ENCODE peak calls at places on chromosomes 7 and 10, in four cellular contexts. E is IMR-90, N is trophoblast cell, T is mesendoderm. Y is an unnamed sample.

GRCh38 chr10:82591421-82591820 is 716.4 kb downstream of the NRG3 start:
- DNase-seq in E (no peak), N (no peak), T (no peak), Y (no peak)

GRCh38 chr10:132615346-132616169 is 78.0 kb downstream of the INPP5A start:
- DNase-seq in E (no peak), N (no peak), T (no peak), Y (no peak)

GRCh38 chr7:25876092-25876491 is 275.9 kb upstream of the NFE2L3 start:
- DNase-seq in E (no peak), N (no peak), T (no peak), Y (no peak)

GRCh38 chr7:150568714-150569113 is 1.5 kb downstream of the GIMAP4 start:
- DNase-seq in E (no peak), N (no peak), T (no peak), Y (no peak)

GRCh38 chr10:27564381-27564780 is 60.3 kb downstream of the RAB18 start:
- DNase-seq in E (no peak), N (no peak), T (no peak), Y (no peak)

GRCh38 chr7:30799206-30799975 is 28.2 kb downstream of the MINDY4 start:
- DNase-seq in E (peak; percentile 93), N (no peak), T (peak; percentile 60), Y (no peak)

GRCh38 chr7:35727571-35727970 is 32.6 kb upstream of the HERPUD2 start:
- DNase-seq in E (no peak), N (no peak), T (no peak), Y (no peak)

GRCh38 chr7:142927085-142927745 is 6.3 kb downstream of the TRPV5 start:
- DNase-seq in E (no peak), N (no peak), T (no peak), Y (no peak)

GRCh38 chr10:4939224-4940072 is 23.8 kb upstream of the AKR1C1 start:
- DNase-seq in E (no peak), N (no peak), T (no peak), Y (no peak)

GRCh38 chr10:93216341-93216985 is 142.8 kb downstream of the CYP26A1 start:
- DNase-seq in E (no peak), N (no peak), T (no peak), Y (no peak)

GRCh38 chr10:69876286-69876685 is 74.6 kb downstream of the COL13A1 start:
- DNase-seq in E (no peak), N (no peak), T (no peak), Y (no peak)
- H2BK5ac ChIP-seq in E (no peak overlapping the region), N (no peak overlapping the region), T (peak overlapping the region; percentile 52), Y (no peak overlapping the region)

DNA sequence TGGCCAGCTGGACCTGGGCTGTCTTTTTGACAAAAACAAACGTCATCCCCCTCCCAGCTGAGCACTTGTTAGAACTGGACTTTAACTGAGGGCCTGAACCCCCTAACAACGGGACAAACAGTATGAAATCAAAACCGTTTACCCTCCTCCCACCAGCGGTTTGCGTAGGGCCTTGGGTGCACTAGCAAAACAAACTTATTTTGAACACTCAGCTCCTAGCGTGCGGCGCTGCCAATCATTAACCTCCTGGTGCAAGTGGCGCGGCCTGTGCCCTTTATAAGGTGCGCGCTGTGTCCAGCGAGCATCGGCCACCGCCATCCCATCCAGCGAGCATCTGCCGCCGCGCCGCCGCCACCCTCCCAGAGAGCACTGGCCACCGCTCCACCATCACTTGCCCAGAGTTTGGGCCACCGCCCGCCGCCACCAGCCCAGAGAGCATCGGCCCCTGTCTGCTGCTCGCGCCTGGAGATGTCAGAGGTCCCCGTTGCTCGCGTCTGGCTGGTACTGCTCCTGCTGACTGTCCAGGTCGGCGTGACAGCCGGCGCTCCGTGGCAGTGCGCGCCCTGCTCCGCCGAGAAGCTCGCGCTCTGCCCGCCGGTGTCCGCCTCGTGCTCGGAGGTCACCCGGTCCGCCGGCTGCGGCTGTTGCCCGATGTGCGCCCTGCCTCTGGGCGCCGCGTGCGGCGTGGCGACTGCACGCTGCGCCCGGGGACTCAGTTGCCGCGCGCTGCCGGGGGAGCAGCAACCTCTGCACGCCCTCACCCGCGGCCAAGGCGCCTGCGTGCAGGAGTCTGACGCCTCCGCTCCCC is at the start of gene IGFBP1:
- DNase-seq in E (peak; percentile 25), N (no peak), T (peak; percentile 16), Y (peak; percentile 45)
- H2AK5ac ChIP-seq in E (peak within 1 kb of the TSS; percentile 18), N (no peak within 1 kb of the TSS), T (no peak within 1 kb of the TSS), Y (no peak within 1 kb of the TSS)

DNA sequence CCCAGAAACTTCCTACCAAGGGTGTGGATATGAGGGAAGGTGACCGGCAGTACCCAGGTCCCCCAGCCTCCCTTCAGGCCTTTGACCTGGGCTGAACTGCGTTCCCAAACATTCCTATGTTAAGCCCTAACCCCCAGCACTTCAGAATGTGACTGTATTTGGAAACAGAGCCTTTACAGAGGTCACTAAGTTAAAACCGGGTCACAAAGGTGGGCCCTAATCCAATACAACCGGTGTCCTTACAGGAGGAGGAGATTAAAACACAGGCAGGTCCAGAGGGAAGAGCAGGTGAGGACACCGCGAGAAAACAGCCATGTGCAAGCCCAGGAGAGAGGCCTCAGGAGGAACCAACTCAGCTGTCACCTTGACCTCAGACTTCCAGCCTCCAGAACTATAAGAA is 28.0 kb downstream of the GRB10 start:
- DNase-seq in E (no peak), N (no peak), T (no peak), Y (no peak)
- H3K79me1 ChIP-seq in E (peaks cover 40% of the 10 kb centered on the region), N (no peaks in the 10 kb centered on the region), T (peaks cover 59% of the 10 kb centered on the region), Y (no peaks in the 10 kb centered on the region)

DNA sequence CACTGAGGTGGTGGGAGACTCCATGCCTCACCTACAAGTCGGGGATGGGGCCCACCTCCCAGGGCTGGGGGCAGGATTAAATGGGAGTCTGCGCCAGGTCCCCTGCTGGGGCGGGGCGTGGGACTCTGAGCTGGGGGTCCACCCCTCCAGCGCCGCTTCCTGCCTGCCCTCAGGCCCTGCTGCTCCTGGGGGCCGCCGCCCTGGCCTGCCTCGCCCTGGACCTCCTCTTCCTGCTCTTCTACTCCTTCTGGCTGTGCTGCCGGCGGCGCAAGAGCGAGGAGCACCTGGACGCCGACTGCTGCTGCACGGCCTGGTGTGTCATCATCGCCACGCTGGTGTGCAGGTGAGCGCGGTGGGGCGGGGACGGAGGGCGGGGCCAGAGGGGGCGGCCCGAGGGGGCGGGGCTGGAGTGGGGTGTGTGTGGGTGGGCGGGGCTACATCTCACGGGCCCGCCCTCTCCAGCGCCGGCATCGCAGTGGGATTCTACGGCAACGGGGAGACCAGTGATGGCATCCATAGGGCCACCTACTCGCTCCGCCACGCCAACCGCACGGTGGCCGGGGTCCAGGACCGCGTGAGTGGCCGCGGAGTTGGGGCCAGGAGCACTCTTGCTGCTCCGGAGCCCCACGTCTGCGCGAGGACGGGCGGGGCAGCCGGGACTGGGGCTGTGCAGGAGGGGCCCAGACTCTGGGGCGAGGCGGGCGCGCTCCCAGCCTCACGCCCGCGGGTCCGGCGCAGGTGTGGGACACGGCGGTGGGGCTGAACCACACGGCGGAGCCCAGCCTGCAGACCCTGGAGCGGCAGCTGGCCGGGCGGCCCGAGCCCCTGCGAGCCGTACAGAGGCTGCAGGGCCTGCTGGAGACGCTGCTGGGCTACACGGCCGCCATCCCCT is 15.1 kb downstream of the TTYH3 start:
- DNase-seq in E (no peak), N (peak; percentile 84), T (peak; percentile 72), Y (peak; percentile 95)
- H2BK5ac ChIP-seq in E (no peak overlapping the region), N (no peak overlapping the region), T (no peak overlapping the region), Y (no peak overlapping the region)

DNA sequence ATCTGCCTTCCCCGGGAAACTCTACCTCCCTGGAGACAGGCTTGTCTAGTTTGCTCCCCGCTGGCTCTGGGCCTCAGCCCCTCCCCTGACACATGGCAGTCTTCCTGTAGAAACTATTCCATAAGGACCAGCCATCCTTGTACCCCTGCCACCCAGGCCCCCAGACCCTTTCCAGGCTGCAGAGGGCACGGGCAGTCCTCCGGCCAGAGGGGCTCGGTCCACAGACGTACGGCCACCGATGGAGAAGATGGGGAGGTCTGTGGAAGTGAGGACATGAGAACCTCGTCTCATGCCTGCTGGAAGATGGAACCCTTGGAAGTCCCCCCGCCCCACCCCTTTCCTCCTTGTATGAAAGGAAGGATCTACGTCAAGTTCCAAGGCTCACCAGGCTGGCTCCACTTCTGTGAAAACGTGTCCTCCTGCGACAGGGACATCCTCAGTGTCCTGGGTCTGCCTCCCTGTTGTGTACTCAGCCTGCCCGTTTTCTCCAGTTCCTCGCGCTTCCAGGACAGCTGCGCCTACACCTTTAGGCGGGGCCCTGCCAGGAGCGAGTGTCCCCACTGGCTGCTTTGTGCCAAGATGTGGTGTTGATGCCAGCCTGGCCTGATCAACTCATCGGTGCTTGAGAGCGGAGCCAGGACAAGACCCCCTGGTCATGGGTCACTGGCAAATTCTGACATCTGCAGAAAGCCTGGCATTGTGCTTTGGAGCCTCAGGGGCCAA is 414.9 kb downstream of the GLRX3 start:
- DNase-seq in E (no peak), N (no peak), T (no peak), Y (peak; percentile 14)
- H2AK5ac ChIP-seq in E (no peak overlapping the region), N (no peak overlapping the region), T (no peak overlapping the region), Y (no peak overlapping the region)

GRCh38 chr7:13846386-13846785 is 143.1 kb downstream of the ETV1 start:
- DNase-seq in E (no peak), N (no peak), T (no peak), Y (no peak)

GRCh38 chr7:13849528-13849892 is 140.0 kb downstream of the ETV1 start:
- DNase-seq in E (no peak), N (no peak), T (no peak), Y (no peak)

GRCh38 chr7:13848576-13849527 is 140.6 kb downstream of the ETV1 start:
- DNase-seq in E (peak; percentile 38), N (no peak), T (no peak), Y (no peak)

GRCh38 chr7:13844954-13845353 is 144.5 kb downstream of the ETV1 start:
- DNase-seq in E (no peak), N (no peak), T (no peak), Y (no peak)

GRCh38 chr7:13845601-13846000 is 143.9 kb downstream of the ETV1 start:
- DNase-seq in E (no peak), N (no peak), T (no peak), Y (no peak)
- H3K79me1 ChIP-seq in E (no peaks in the 10 kb centered on the region), N (no peaks in the 10 kb centered on the region), T (no peaks in the 10 kb centered on the region), Y (no peaks in the 10 kb centered on the region)

DNA sequence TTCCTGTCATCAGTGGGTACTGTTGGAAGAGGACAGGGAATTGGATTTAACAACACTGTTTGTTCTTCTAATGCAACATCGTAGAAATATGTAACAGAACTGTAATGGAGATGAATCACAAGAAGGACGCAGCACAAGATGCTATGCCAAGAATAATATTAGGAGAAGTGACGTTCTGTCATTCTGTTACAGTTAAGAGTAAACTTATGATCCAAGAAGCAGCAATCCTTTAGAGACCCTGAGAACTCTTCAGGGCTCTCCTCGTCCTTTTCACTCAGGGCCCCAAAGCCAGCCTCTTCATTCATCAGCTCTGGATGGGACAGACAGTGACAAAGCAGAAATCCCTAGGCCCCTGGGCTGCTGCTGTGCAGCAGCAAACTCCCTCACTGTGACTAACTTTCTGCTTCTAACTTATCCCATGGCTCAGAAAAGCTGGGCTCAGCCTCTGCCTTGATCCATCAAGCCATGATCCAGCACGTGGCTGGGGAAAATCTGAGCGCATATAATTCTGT is 8.7 kb upstream of the IL6 start:
- DNase-seq in E (peak; percentile 97), N (no peak), T (no peak), Y (no peak)
- H2BK5ac ChIP-seq in E (peak overlapping the region; percentile 87), N (no peak overlapping the region), T (peak overlapping the region; percentile 54), Y (no peak overlapping the region)

Y was measured in H9.